ENCODE peak calls at places on chromosomes 2 and 18, in five cellular contexts. F, U, M, N and C are unnamed samples.

GRCh38 chr2:112869258-112869842 is 32.8 kb upstream of the IL1B start:
- DNase-seq in F (peak), U (peak), M (no peak), N (peak), C (no peak)

GRCh38 chr2:18910843-18911242 is 321.5 kb upstream of the NT5C1B start:
- DNase-seq in F (peak), U (no peak), M (no peak), N (peak), C (no peak)

GRCh38 chr2:155792666-155793065 is 539.9 kb downstream of the NR4A2 start:
- DNase-seq in F (no peak), U (no peak), M (no peak), N (no peak), C (no peak)

GRCh38 chr2:128325665-128326181 is 7.1 kb upstream of the HS6ST1 start:
- DNase-seq in F (no peak), U (no peak), M (no peak), N (no peak), C (no peak)

GRCh38 chr2:39007875-39008504 is 112.9 kb downstream of the SOS1 start:
- DNase-seq in F (no peak), U (no peak), M (no peak), N (no peak), C (no peak)

GRCh38 chr2:203660465-203660864 is 46.0 kb upstream of the CD28 start:
- DNase-seq in F (no peak), U (no peak), M (no peak), N (no peak), C (no peak)

GRCh38 chr2:95068256-95068655 is 42.7 kb downstream of the MAL start:
- DNase-seq in F (no peak), U (no peak), M (no peak), N (no peak), C (no peak)

GRCh38 chr2:178796079-178796677 is 11.0 kb downstream of the TTN start:
- DNase-seq in F (peak), U (peak), M (peak), N (peak), C (no peak)

GRCh38 chr2:60555066-60555793 is 1.8 kb upstream of the BCL11A start:
- DNase-seq in F (peak), U (peak), M (peak), N (peak), C (no peak)

GRCh38 chr18:45974088-45974536 is 7.0 kb upstream of the EPG5 start:
- DNase-seq in F (peak), U (peak), M (peak), N (peak), C (no peak)

GRCh38 chr18:63578357-63578958 is 8.7 kb upstream of the SERPINB13 start:
- DNase-seq in F (peak), U (peak), M (peak), N (peak), C (peak)

GRCh38 chr2:108323619-108324018 is 34.9 kb downstream of the SULT1C2 start:
- DNase-seq in F (peak), U (no peak), M (no peak), N (no peak), C (no peak)

GRCh38 chr2:69054431-69054830 is 41.5 kb downstream of the ANTXR1 start:
- DNase-seq in F (no peak), U (no peak), M (no peak), N (no peak), C (no peak)

GRCh38 chr2:157628532-157629415 is at the start of gene ACVR1C:
- DNase-seq in F (peak), U (peak), M (peak), N (peak), C (peak)

GRCh38 chr2:232310189-232310588 is 68.4 kb upstream of the ALPP start:
- DNase-seq in F (no peak), U (no peak), M (no peak), N (no peak), C (no peak)

GRCh38 chr2:196927318-196928225 is 1.1 kb upstream of the PGAP1 start:
- DNase-seq in F (peak), U (peak), M (peak), N (peak), C (no peak)

GRCh38 chr2:170723446-170723958 is 8.4 kb downstream of the SP5 start:
- DNase-seq in F (no peak), U (no peak), M (no peak), N (no peak), C (no peak)

GRCh38 chr2:200702646-200703118 is 109.0 kb upstream of the BZW1 start:
- DNase-seq in F (no peak), U (no peak), M (peak), N (no peak), C (no peak)

GRCh38 chr2:174350018-174350417 is 15.3 kb downstream of the SP9 start:
- DNase-seq in F (peak), U (peak), M (no peak), N (peak), C (no peak)

GRCh38 chr2:120177973-120178372 is 45.2 kb downstream of the TMEM185B start:
- DNase-seq in F (no peak), U (no peak), M (no peak), N (no peak), C (no peak)

GRCh38 chr18:21191596-21192307 is 50.3 kb upstream of the GREB1L start:
- DNase-seq in F (peak), U (peak), M (peak), N (peak), C (peak)

GRCh38 chr2:216206821-216207220 is 97.7 kb downstream of the XRCC5 start:
- DNase-seq in F (no peak), U (no peak), M (no peak), N (no peak), C (no peak)

GRCh38 chr2:181570059-181570458 is 86.8 kb downstream of the CERKL start:
- DNase-seq in F (no peak), U (no peak), M (no peak), N (no peak), C (no peak)

GRCh38 chr2:168716839-168717238 is 85.6 kb upstream of the NOSTRIN start:
- DNase-seq in F (no peak), U (no peak), M (no peak), N (no peak), C (no peak)

GRCh38 chr2:113229795-113230194 is 48.9 kb downstream of the PAX8 start:
- DNase-seq in F (no peak), U (no peak), M (no peak), N (no peak), C (no peak)

GRCh38 chr18:43017622-43018021 is 97.9 kb downstream of the RIT2 start:
- DNase-seq in F (no peak), U (no peak), M (no peak), N (no peak), C (no peak)

GRCh38 chr18:11981633-11982366 is 493 bp downstream of the IMPA2 start:
- DNase-seq in F (peak), U (peak), M (peak), N (no peak), C (peak)

GRCh38 chr18:26540041-26540628 is 8.2 kb downstream of the KCTD1 start:
- DNase-seq in F (no peak), U (no peak), M (no peak), N (peak), C (no peak)

GRCh38 chr2:28802975-28803429 is 7.6 kb upstream of the SPDYA start:
- DNase-seq in F (peak), U (no peak), M (no peak), N (peak), C (no peak)

GRCh38 chr18:40357536-40357935 is 1597.5 kb upstream of the PIK3C3 start:
- DNase-seq in F (no peak), U (no peak), M (no peak), N (no peak), C (no peak)

GRCh38 chr2:3627500-3628100 is 30.4 kb upstream of the ALLC start:
- DNase-seq in F (no peak), U (no peak), M (no peak), N (no peak), C (peak)

GRCh38 chr18:77262655-77263470 is 13.2 kb downstream of the GALR1 start:
- DNase-seq in F (no peak), U (no peak), M (peak), N (peak), C (no peak)

GRCh38 chr18:8208716-8209115 is 400.5 kb upstream of the RAB12 start:
- DNase-seq in F (no peak), U (no peak), M (no peak), N (no peak), C (no peak)

GRCh38 chr18:22432672-22433137 is 15.0 kb upstream of the CTAGE1 start:
- DNase-seq in F (peak), U (peak), M (no peak), N (peak), C (no peak)

GRCh38 chr18:23258566-23259265 is 123.4 kb downstream of the CABLES1 start:
- DNase-seq in F (no peak), U (no peak), M (no peak), N (no peak), C (no peak)

GRCh38 chr2:36570416-36570815 is 27.6 kb downstream of the FEZ2 start:
- DNase-seq in F (peak), U (no peak), M (no peak), N (no peak), C (no peak)

GRCh38 chr2:36566887-36567286 is 31.1 kb downstream of the FEZ2 start:
- DNase-seq in F (no peak), U (no peak), M (no peak), N (no peak), C (no peak)

GRCh38 chr2:36569267-36569860 is 28.6 kb downstream of the FEZ2 start:
- DNase-seq in F (no peak), U (no peak), M (no peak), N (peak), C (no peak)

GRCh38 chr2:36567711-36568408 is 30.1 kb downstream of the FEZ2 start:
- DNase-seq in F (no peak), U (no peak), M (no peak), N (peak), C (no peak)

DNA sequence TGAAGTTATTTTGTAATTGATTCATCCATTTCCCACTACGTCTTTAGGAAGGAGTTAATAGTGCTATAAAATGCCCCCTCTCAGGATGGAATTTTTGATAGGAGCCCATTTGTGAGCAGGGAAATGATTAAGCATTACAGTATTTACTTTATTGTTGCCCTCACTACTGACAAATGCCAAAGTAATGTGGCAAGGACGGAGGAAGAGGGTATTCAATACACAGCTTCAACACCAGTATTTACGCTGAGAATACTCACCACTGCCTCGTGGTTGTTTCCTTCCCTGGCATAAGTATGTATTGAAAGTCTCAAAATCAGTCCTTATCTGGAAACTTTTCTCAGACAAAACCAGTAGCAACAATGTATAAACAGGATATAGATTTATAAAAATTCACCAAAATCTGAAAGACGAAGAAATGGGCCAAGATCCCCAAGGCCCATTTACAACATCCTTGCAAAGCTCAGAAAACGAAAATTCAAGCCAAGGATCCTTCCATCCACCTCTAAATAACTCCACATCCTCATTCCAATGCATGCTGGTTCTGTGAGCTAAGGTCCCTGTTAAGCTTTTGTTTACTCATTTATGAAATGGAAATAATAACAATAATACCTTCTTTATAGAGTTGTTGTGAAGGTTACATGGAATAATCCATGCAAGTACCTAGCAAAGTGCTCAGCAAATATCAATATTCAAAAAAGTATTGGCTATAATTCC is 29.3 kb downstream of the FEZ2 start:
- DNase-seq in F (peak), U (no peak), M (no peak), N (peak), C (no peak)
- TF ChIP-seq MAFK in F (no peak), U (no peak), M (no peak), N (peak), C (no peak)

GRCh38 chr2:41337956-41338355 is 709.9 kb upstream of the PKDCC start:
- DNase-seq in F (no peak), U (no peak), M (no peak), N (no peak), C (no peak)
- TF ChIP-seq MAFK in F (no peak), U (no peak), M (no peak), N (no peak), C (no peak)

GRCh38 chr2:213544940-213545339 is 260.7 kb downstream of the SPAG16 start:
- DNase-seq in F (no peak), U (no peak), M (no peak), N (no peak), C (no peak)
- TF ChIP-seq MAFK in F (no peak), U (no peak), M (no peak), N (no peak), C (no peak)

GRCh38 chr18:59685501-59685900 is 11.7 kb downstream of the CCBE1 start:
- DNase-seq in F (no peak), U (no peak), M (no peak), N (no peak), C (no peak)

GRCh38 chr18:59690216-59691045 is 6.8 kb downstream of the CCBE1 start:
- DNase-seq in F (no peak), U (no peak), M (no peak), N (no peak), C (peak)

GRCh38 chr18:59681521-59682004 is 15.7 kb downstream of the CCBE1 start:
- DNase-seq in F (no peak), U (no peak), M (no peak), N (no peak), C (no peak)

GRCh38 chr18:59691046-59691395 is 6.2 kb downstream of the CCBE1 start:
- DNase-seq in F (peak), U (no peak), M (no peak), N (no peak), C (no peak)

GRCh38 chr18:59686260-59686659 is 11.0 kb downstream of the CCBE1 start:
- DNase-seq in F (no peak), U (no peak), M (no peak), N (no peak), C (no peak)
- TF ChIP-seq MAFK in F (no peak), U (no peak), M (no peak), N (no peak), C (no peak)

GRCh38 chr2:55590810-55591440 is 26.5 kb downstream of the PPP4R3B start:
- DNase-seq in F (peak), U (peak), M (no peak), N (peak), C (no peak)
- TF ChIP-seq MAFK in F (peak), U (no peak), M (no peak), N (peak), C (no peak)

GRCh38 chr2:31693882-31694281 is 113.1 kb upstream of the SRD5A2 start:
- DNase-seq in F (no peak), U (peak), M (no peak), N (peak), C (no peak)

GRCh38 chr2:31688282-31688681 is 107.5 kb upstream of the SRD5A2 start:
- DNase-seq in F (no peak), U (peak), M (no peak), N (peak), C (no peak)
- TF ChIP-seq MAFK in F (no peak), U (no peak), M (no peak), N (no peak), C (no peak)

GRCh38 chr2:109410021-109410815 is 203.5 kb downstream of the SEPTIN10 start:
- DNase-seq in F (peak), U (no peak), M (no peak), N (no peak), C (no peak)

GRCh38 chr2:109407401-109408335 is 206.1 kb downstream of the SEPTIN10 start:
- DNase-seq in F (no peak), U (no peak), M (no peak), N (no peak), C (no peak)

GRCh38 chr2:109411648-109412325 is 202.0 kb downstream of the SEPTIN10 start:
- DNase-seq in F (no peak), U (no peak), M (no peak), N (no peak), C (no peak)

GRCh38 chr2:109406301-109406700 is 207.5 kb downstream of the SEPTIN10 start:
- DNase-seq in F (no peak), U (no peak), M (no peak), N (no peak), C (no peak)

GRCh38 chr2:109409347-109410020 is 204.3 kb downstream of the SEPTIN10 start:
- DNase-seq in F (no peak), U (peak), M (no peak), N (no peak), C (no peak)
- TF ChIP-seq MAFK in F (no peak), U (no peak), M (no peak), N (no peak), C (no peak)

GRCh38 chr2:45652090-45653050 is 895 bp downstream of the PRKCE start:
- DNase-seq in F (peak), U (no peak), M (no peak), N (peak), C (no peak)
- TF ChIP-seq MAFK in F (no peak), U (no peak), M (no peak), N (no peak), C (no peak)